ENCODE peak calls at places on chromosome 12, in four cellular contexts. One of them, this sample, is unnamed.

GRCh38 chr12:90829044-90829443 is 125.9 kb downstream of the CCER1 start:
- DNase-seq in HepG2: no peak
- DNase-seq in K562: no peak
- DNase-seq in H1: no peak
- DNase-seq in this sample: no peak

GRCh38 chr12:26156201-26156871 is 31.5 kb upstream of the BHLHE41 start:
- DNase-seq in HepG2: no peak
- DNase-seq in K562: no peak
- DNase-seq in H1: no peak
- DNase-seq in this sample: no peak

GRCh38 chr12:132205271-132206092 is 61.2 kb downstream of the NOC4L start:
- DNase-seq in H1: no peak
- DNase-seq in HepG2: no peak
- DNase-seq in K562: no peak
- DNase-seq in this sample: no peak

GRCh38 chr12:108332791-108333382 is 6.2 kb downstream of the CMKLR1 start:
- DNase-seq in HepG2: no peak
- DNase-seq in H1: no peak
- DNase-seq in K562: peak; percentile 31
- DNase-seq in this sample: no peak

GRCh38 chr12:98738002-98738401 is 92.9 kb downstream of the APAF1 start:
- DNase-seq in K562: no peak
- DNase-seq in HepG2: no peak
- DNase-seq in H1: no peak
- DNase-seq in this sample: no peak

GRCh38 chr12:50574621-50575348 is 70.0 kb downstream of the DIP2B start:
- DNase-seq in HepG2: peak; percentile 38
- DNase-seq in K562: no peak
- DNase-seq in H1: no peak
- DNase-seq in this sample: no peak

GRCh38 chr12:111440152-111440551 is 34.4 kb downstream of the SH2B3 start:
- DNase-seq in H1: no peak
- DNase-seq in HepG2: no peak
- DNase-seq in K562: no peak
- DNase-seq in this sample: no peak

GRCh38 chr12:19885092-19885813 is 446.0 kb downstream of the AEBP2 start:
- DNase-seq in K562: no peak
- DNase-seq in HepG2: no peak
- DNase-seq in H1: no peak
- DNase-seq in this sample: no peak

GRCh38 chr12:105935981-105936380 is 202.8 kb downstream of the NUAK1 start:
- DNase-seq in H1: no peak
- DNase-seq in HepG2: no peak
- DNase-seq in K562: no peak
- DNase-seq in this sample: no peak

GRCh38 chr12:47816646-47817271 is 2.9 kb downstream of the HDAC7 start:
- DNase-seq in HepG2: no peak
- DNase-seq in K562: no peak
- DNase-seq in H1: no peak
- DNase-seq in this sample: no peak

GRCh38 chr12:105466231-105466900 is 135.9 kb downstream of the C12orf75 start:
- DNase-seq in K562: no peak
- DNase-seq in H1: no peak
- DNase-seq in HepG2: no peak
- DNase-seq in this sample: no peak

GRCh38 chr12:89756638-89757321 is 48.1 kb upstream of the ATP2B1 start:
- DNase-seq in K562: peak; percentile 81
- DNase-seq in HepG2: peak; percentile 54
- DNase-seq in H1: no peak
- DNase-seq in this sample: peak; percentile 76

GRCh38 chr12:124233041-124233836 is 61.7 kb upstream of the RFLNA start:
- DNase-seq in K562: no peak
- DNase-seq in HepG2: no peak
- DNase-seq in H1: no peak
- DNase-seq in this sample: no peak

GRCh38 chr12:75724913-75725312 is 213.5 kb upstream of the KRR1 start:
- DNase-seq in H1: no peak
- DNase-seq in HepG2: peak; percentile 83
- DNase-seq in K562: peak; percentile 50
- DNase-seq in this sample: peak; percentile 80

GRCh38 chr12:118055144-118055557 is 5.8 kb downstream of the WSB2 start:
- DNase-seq in K562: peak; percentile 80
- DNase-seq in H1: peak; percentile 79
- DNase-seq in HepG2: peak; percentile 68
- DNase-seq in this sample: peak; percentile 39

GRCh38 chr12:74732801-74733200 is 195.2 kb downstream of the ATXN7L3B start:
- DNase-seq in K562: no peak
- DNase-seq in HepG2: no peak
- DNase-seq in H1: no peak
- DNase-seq in this sample: no peak

GRCh38 chr12:43776498-43776897 is 17.7 kb downstream of the IRAK4 start:
- DNase-seq in H1: no peak
- DNase-seq in HepG2: peak; percentile 44
- DNase-seq in K562: peak; percentile 39
- DNase-seq in this sample: peak; percentile 56

GRCh38 chr12:111224196-111225066 is 144.5 kb downstream of the PHETA1 start:
- DNase-seq in H1: no peak
- DNase-seq in K562: no peak
- DNase-seq in HepG2: no peak
- DNase-seq in this sample: no peak

GRCh38 chr12:92745874-92746553 is 43.2 kb downstream of the PLEKHG7 start:
- DNase-seq in H1: no peak
- DNase-seq in K562: no peak
- DNase-seq in HepG2: no peak
- DNase-seq in this sample: peak; percentile 72

GRCh38 chr12:95390932-95391331 is 83.0 kb upstream of the METAP2 start:
- DNase-seq in HepG2: no peak
- DNase-seq in H1: no peak
- DNase-seq in K562: no peak
- DNase-seq in this sample: no peak

GRCh38 chr12:62900686-62901272 is 34.2 kb downstream of the PPM1H start:
- DNase-seq in HepG2: peak; percentile 91
- DNase-seq in H1: no peak
- DNase-seq in K562: peak; percentile 48
- DNase-seq in this sample: no peak

GRCh38 chr12:20822415-20822814 is 11.9 kb downstream of the SLCO1B3 start:
- DNase-seq in K562: no peak
- DNase-seq in H1: no peak
- DNase-seq in HepG2: no peak
- DNase-seq in this sample: no peak

GRCh38 chr12:70560671-70561070 is 76.6 kb downstream of the PTPRB start:
- DNase-seq in H1: no peak
- DNase-seq in HepG2: peak; percentile 24
- DNase-seq in K562: no peak
- DNase-seq in this sample: no peak
- TF ChIP-seq PHF8 in H1: no peak
- TF ChIP-seq PHF8 in HepG2: no peak
- TF ChIP-seq PHF8 in K562: no peak
- TF ChIP-seq PHF8 in this sample: no peak

DNA sequence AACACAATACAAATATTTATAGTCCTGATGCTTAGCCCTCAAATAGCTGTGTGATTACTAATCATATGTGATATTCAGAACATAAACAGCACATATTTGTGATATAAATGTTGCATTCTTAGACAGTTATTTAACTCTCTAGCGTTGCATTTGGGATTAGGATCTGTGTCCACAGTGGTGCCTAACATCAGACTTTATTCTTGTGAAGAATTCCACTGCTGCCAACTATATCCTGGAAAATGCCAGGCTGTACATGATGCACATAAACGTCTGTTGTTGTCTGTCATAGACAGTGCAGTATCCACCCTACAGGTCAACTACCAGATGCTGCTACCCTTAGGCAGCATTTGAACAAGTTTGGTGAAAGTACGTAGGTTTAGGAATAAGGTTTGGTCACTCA is 39.0 kb downstream of the SLC38A4 start:
- DNase-seq in K562: no peak
- DNase-seq in H1: no peak
- DNase-seq in HepG2: no peak
- DNase-seq in this sample: peak; percentile 7
- TF ChIP-seq PHF8 in K562: no peak
- TF ChIP-seq PHF8 in H1: no peak
- TF ChIP-seq PHF8 in HepG2: no peak
- TF ChIP-seq PHF8 in this sample: no peak

DNA sequence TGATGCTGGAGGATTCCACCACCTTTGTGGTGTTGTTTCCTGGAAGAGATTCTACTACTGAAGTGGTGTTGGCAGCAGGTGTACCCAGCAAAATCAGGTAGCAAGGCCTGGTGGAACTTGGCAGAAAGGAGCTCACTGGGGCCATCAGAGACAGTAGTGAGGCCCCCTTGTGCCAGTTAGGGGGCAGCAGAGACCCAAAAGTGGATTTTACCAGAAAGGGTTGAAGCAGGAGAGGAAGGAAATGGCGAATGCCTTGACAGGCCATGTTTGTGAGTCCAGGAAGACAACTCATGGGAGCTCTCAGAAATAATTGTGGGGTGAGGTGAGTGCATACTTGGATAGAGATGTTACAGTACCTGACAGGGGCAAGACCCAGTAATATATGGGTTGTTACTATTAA is 137.7 kb upstream of the FGD4 start:
- DNase-seq in HepG2: peak; percentile 8
- DNase-seq in H1: no peak
- DNase-seq in K562: peak; percentile 29
- DNase-seq in this sample: no peak
- TF ChIP-seq PHF8 in HepG2: no peak
- TF ChIP-seq PHF8 in H1: no peak
- TF ChIP-seq PHF8 in K562: no peak
- TF ChIP-seq PHF8 in this sample: no peak

GRCh38 chr12:93879476-93880376 is 202.6 kb downstream of the CRADD start:
- DNase-seq in K562: no peak
- DNase-seq in HepG2: no peak
- DNase-seq in H1: no peak
- DNase-seq in this sample: peak; percentile 44
- TF ChIP-seq PHF8 in K562: no peak
- TF ChIP-seq PHF8 in HepG2: no peak
- TF ChIP-seq PHF8 in H1: no peak
- TF ChIP-seq PHF8 in this sample: no peak

DNA sequence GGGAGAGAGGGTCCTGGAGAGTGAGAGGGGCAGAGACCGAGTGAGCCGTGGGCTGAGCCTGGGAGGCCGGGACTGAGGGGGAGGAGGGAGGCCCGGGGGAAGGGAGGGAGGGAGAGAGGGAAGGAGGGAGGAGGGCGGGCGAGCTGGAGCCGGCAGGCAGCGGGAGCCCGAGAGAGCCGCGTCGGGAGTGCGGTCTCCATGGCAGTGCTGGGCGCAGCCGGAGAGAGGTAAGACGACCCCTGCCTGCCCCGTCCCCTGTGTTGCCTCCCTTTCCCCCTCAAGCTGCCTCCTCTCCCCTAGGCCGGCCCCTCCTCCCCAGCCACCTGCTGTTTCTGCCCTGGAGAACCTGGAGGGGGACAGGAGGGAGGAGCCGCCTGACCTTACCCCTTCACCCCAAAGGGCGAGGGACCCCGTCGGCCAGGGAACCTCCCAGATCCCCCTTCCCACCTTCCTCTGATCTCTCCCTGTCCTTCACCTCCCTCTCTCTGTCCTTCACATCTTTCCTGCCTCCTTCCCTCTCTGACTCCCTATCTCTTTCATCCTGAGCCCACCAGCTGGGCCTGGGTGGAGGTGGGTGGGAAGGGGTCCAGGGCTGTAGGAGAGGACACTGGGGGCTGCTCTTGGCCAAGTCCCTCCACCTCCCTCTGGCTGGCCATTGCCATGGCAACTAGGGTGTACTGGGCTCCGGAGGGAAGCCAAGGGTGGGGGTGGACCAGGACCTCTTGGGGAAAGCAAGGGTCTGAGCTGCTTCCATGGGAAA is at the start of gene GPR162:
- DNase-seq in K562: peak; percentile 61
- DNase-seq in HepG2: no peak
- DNase-seq in H1: peak; percentile 82
- DNase-seq in this sample: peak; percentile 35
- TF ChIP-seq PHF8 in K562: no peak
- TF ChIP-seq PHF8 in HepG2: no peak
- TF ChIP-seq PHF8 in H1: no peak
- TF ChIP-seq PHF8 in this sample: no peak

DNA sequence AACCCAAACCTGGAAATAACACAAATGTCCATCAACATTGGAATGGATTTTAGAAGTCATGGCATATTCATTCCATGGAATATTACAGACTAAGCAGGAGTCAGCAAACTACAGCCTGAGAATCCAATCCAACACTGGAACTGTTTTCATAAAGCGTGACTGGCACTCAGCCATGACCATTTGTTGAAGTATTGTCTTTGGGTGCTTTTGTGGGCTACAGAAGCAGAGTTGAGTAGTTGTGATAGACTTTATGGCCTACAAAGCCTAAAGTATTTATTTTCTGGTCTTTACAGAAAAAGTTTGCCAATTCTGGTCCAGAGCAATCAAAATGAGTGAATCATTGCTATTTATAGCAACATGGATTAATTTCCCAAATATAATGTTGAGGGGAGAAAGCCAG is 34.5 kb upstream of the FRS2 start:
- DNase-seq in H1: no peak
- DNase-seq in HepG2: no peak
- DNase-seq in K562: no peak
- DNase-seq in this sample: no peak
- TF ChIP-seq PHF8 in H1: no peak
- TF ChIP-seq PHF8 in HepG2: no peak
- TF ChIP-seq PHF8 in K562: no peak
- TF ChIP-seq PHF8 in this sample: no peak

GRCh38 chr12:113059071-113059595 is 2.6 kb downstream of the DTX1 start:
- DNase-seq in HepG2: no peak
- DNase-seq in K562: no peak
- DNase-seq in H1: no peak
- DNase-seq in this sample: no peak

GRCh38 chr12:113056381-113056630 is 224 bp upstream of the DTX1 start:
- DNase-seq in H1: no peak
- DNase-seq in HepG2: no peak
- DNase-seq in K562: no peak
- DNase-seq in this sample: no peak

GRCh38 chr12:113058553-113058952 is 2.0 kb downstream of the DTX1 start:
- DNase-seq in H1: no peak
- DNase-seq in K562: no peak
- DNase-seq in HepG2: no peak
- DNase-seq in this sample: no peak

GRCh38 chr12:113056631-113057488 is at the start of gene DTX1:
- DNase-seq in HepG2: no peak
- DNase-seq in K562: no peak
- DNase-seq in H1: no peak
- DNase-seq in this sample: no peak

GRCh38 chr12:113057565-113058485 is 1.3 kb downstream of the DTX1 start:
- DNase-seq in H1: peak; percentile 60
- DNase-seq in HepG2: no peak
- DNase-seq in K562: no peak
- DNase-seq in this sample: no peak
- TF ChIP-seq PHF8 in H1: no peak
- TF ChIP-seq PHF8 in HepG2: no peak
- TF ChIP-seq PHF8 in K562: no peak
- TF ChIP-seq PHF8 in this sample: no peak